ENCODE peak calls at places on chromosome 20, in six cellular contexts. One of them, this sample, is unnamed.

GRCh38 chr20:44576297-44576696 is 6.1 kb upstream of the PKIG start:
- DNase-seq in HCT116: no peak
- DNase-seq in GM12878: no peak
- DNase-seq in K562: peak
- DNase-seq in HepG2: peak
- DNase-seq in H1: no peak
- DNase-seq in this sample: no peak

GRCh38 chr20:64035066-64035932 is 683 bp upstream of the C20orf204 start:
- DNase-seq in HCT116: no peak
- DNase-seq in GM12878: peak
- DNase-seq in K562: no peak
- DNase-seq in HepG2: no peak
- DNase-seq in H1: no peak
- DNase-seq in this sample: no peak

GRCh38 chr20:2708073-2708415 is 15.5 kb downstream of the EBF4 start:
- DNase-seq in HCT116: no peak
- DNase-seq in GM12878: no peak
- DNase-seq in K562: no peak
- DNase-seq in HepG2: no peak
- DNase-seq in H1: no peak
- DNase-seq in this sample: no peak

GRCh38 chr20:48186915-48187314 is 401.6 kb upstream of the SULF2 start:
- DNase-seq in HCT116: no peak
- DNase-seq in GM12878: no peak
- DNase-seq in K562: no peak
- DNase-seq in HepG2: no peak
- DNase-seq in H1: no peak
- DNase-seq in this sample: peak

GRCh38 chr20:58892126-58892931 is 39.8 kb downstream of the GNAS start:
- DNase-seq in HCT116: no peak
- DNase-seq in GM12878: no peak
- DNase-seq in K562: peak
- DNase-seq in HepG2: peak
- DNase-seq in H1: peak
- DNase-seq in this sample: no peak

GRCh38 chr20:11108102-11108842 is 434.5 kb upstream of the JAG1 start:
- DNase-seq in HCT116: no peak
- DNase-seq in GM12878: no peak
- DNase-seq in K562: no peak
- DNase-seq in HepG2: no peak
- DNase-seq in H1: no peak
- DNase-seq in this sample: no peak

GRCh38 chr20:5353624-5354496 is 37.1 kb upstream of the PROKR2 start:
- DNase-seq in HCT116: peak
- DNase-seq in GM12878: no peak
- DNase-seq in K562: no peak
- DNase-seq in HepG2: no peak
- DNase-seq in H1: no peak
- DNase-seq in this sample: no peak

GRCh38 chr20:3121271-3121911 is 36.9 kb upstream of the AVP start:
- DNase-seq in HCT116: no peak
- DNase-seq in GM12878: no peak
- DNase-seq in K562: no peak
- DNase-seq in HepG2: no peak
- DNase-seq in H1: no peak
- DNase-seq in this sample: no peak

GRCh38 chr20:59354460-59354859 is 54.0 kb downstream of the EDN3 start:
- DNase-seq in HCT116: no peak
- DNase-seq in GM12878: no peak
- DNase-seq in K562: no peak
- DNase-seq in HepG2: no peak
- DNase-seq in H1: no peak
- DNase-seq in this sample: no peak

GRCh38 chr20:31547017-31547675 is 32.9 kb downstream of the HM13 start:
- DNase-seq in HCT116: peak
- DNase-seq in GM12878: peak
- DNase-seq in K562: peak
- DNase-seq in HepG2: peak
- DNase-seq in H1: peak
- DNase-seq in this sample: no peak

GRCh38 chr20:2210646-2211556 is 84.9 kb upstream of the TGM3 start:
- DNase-seq in HCT116: no peak
- DNase-seq in GM12878: no peak
- DNase-seq in K562: no peak
- DNase-seq in HepG2: no peak
- DNase-seq in H1: no peak
- DNase-seq in this sample: no peak

GRCh38 chr20:51562334-51563140 is 20.0 kb upstream of the NFATC2 start:
- DNase-seq in HCT116: peak
- DNase-seq in GM12878: no peak
- DNase-seq in K562: peak
- DNase-seq in HepG2: no peak
- DNase-seq in H1: peak
- DNase-seq in this sample: peak

GRCh38 chr20:25497586-25498279 is 87.6 kb downstream of the NINL start:
- DNase-seq in HCT116: no peak
- DNase-seq in GM12878: no peak
- DNase-seq in K562: no peak
- DNase-seq in HepG2: no peak
- DNase-seq in H1: no peak
- DNase-seq in this sample: no peak

GRCh38 chr20:1392443-1392692 is 486 bp downstream of the FKBP1A start:
- DNase-seq in HCT116: no peak
- DNase-seq in GM12878: no peak
- DNase-seq in K562: no peak
- DNase-seq in HepG2: no peak
- DNase-seq in H1: no peak
- DNase-seq in this sample: no peak

GRCh38 chr20:5949943-5950270 is 426 bp downstream of the TRMT6 start:
- DNase-seq in HCT116: no peak
- DNase-seq in GM12878: no peak
- DNase-seq in K562: no peak
- DNase-seq in HepG2: no peak
- DNase-seq in H1: no peak
- DNase-seq in this sample: no peak

GRCh38 chr20:44054849-44055248 is 132.1 kb downstream of the JPH2 start:
- DNase-seq in HCT116: no peak
- DNase-seq in GM12878: no peak
- DNase-seq in K562: no peak
- DNase-seq in HepG2: no peak
- DNase-seq in H1: no peak
- DNase-seq in this sample: no peak

GRCh38 chr20:40471261-40471629 is 217.8 kb downstream of the MAFB start:
- DNase-seq in HCT116: no peak
- DNase-seq in GM12878: no peak
- DNase-seq in K562: no peak
- DNase-seq in HepG2: no peak
- DNase-seq in H1: peak
- DNase-seq in this sample: peak

GRCh38 chr20:2820084-2820895 is 4.1 kb downstream of the TMEM239 start:
- DNase-seq in HCT116: no peak
- DNase-seq in GM12878: no peak
- DNase-seq in K562: peak
- DNase-seq in HepG2: no peak
- DNase-seq in H1: peak
- DNase-seq in this sample: no peak

GRCh38 chr20:41655966-41656685 is 37.9 kb upstream of the CHD6 start:
- DNase-seq in HCT116: no peak
- DNase-seq in GM12878: no peak
- DNase-seq in K562: no peak
- DNase-seq in HepG2: no peak
- DNase-seq in H1: no peak
- DNase-seq in this sample: no peak

GRCh38 chr20:58930496-58930895 is 50.6 kb upstream of the NELFCD start:
- DNase-seq in HCT116: no peak
- DNase-seq in GM12878: no peak
- DNase-seq in K562: no peak
- DNase-seq in HepG2: no peak
- DNase-seq in H1: no peak
- DNase-seq in this sample: no peak

GRCh38 chr20:2006452-2007381 is 12.9 kb upstream of the PDYN start:
- DNase-seq in HCT116: peak
- DNase-seq in GM12878: no peak
- DNase-seq in K562: peak
- DNase-seq in HepG2: peak
- DNase-seq in H1: peak
- DNase-seq in this sample: no peak

GRCh38 chr20:1045860-1046418 is 43.8 kb upstream of the RSPO4 start:
- DNase-seq in HCT116: no peak
- DNase-seq in GM12878: no peak
- DNase-seq in K562: no peak
- DNase-seq in HepG2: no peak
- DNase-seq in H1: no peak
- DNase-seq in this sample: no peak

GRCh38 chr20:36542516-36543186 is 1.3 kb downstream of the MYL9 start:
- DNase-seq in HCT116: no peak
- DNase-seq in GM12878: no peak
- DNase-seq in K562: no peak
- DNase-seq in HepG2: no peak
- DNase-seq in H1: no peak
- DNase-seq in this sample: no peak
- H3K4me3 ChIP-seq in HCT116: peak
- H3K4me3 ChIP-seq in GM12878: no peak
- H3K4me3 ChIP-seq in K562: no peak
- H3K4me3 ChIP-seq in HepG2: no peak
- H3K4me3 ChIP-seq in H1: peak
- H3K4me3 ChIP-seq in this sample: peak

GRCh38 chr20:50100552-50100951 is 12.4 kb downstream of the UBE2V1 start:
- DNase-seq in HCT116: no peak
- DNase-seq in GM12878: no peak
- DNase-seq in K562: no peak
- DNase-seq in HepG2: no peak
- DNase-seq in H1: no peak
- DNase-seq in this sample: no peak
- H3K9ac ChIP-seq in HCT116: no peak
- H3K9ac ChIP-seq in GM12878: no peak
- H3K9ac ChIP-seq in K562: no peak
- H3K9ac ChIP-seq in HepG2: no peak
- H3K9ac ChIP-seq in H1: no peak
- H3K9ac ChIP-seq in this sample: no peak

GRCh38 chr20:53993310-53993709 is 77.1 kb downstream of the BCAS1 start:
- DNase-seq in HCT116: no peak
- DNase-seq in GM12878: no peak
- DNase-seq in K562: no peak
- DNase-seq in HepG2: no peak
- DNase-seq in H1: no peak
- DNase-seq in this sample: no peak
- TF ChIP-seq ZNF274 in HCT116: no peak
- TF ChIP-seq ZNF274 in GM12878: no peak
- TF ChIP-seq ZNF274 in K562: no peak
- TF ChIP-seq ZNF274 in HepG2: no peak
- TF ChIP-seq ZNF274 in H1: no peak
- TF ChIP-seq ZNF274 in this sample: no peak

GRCh38 chr20:21706345-21707195 is 1.1 kb downstream of the PAX1 start:
- DNase-seq in HCT116: no peak
- DNase-seq in GM12878: no peak
- DNase-seq in K562: no peak
- DNase-seq in HepG2: no peak
- DNase-seq in H1: no peak
- DNase-seq in this sample: no peak
- H3K4me3 ChIP-seq in HCT116: no peak
- H3K4me3 ChIP-seq in GM12878: no peak
- H3K4me3 ChIP-seq in K562: no peak
- H3K4me3 ChIP-seq in HepG2: no peak
- H3K4me3 ChIP-seq in H1: peak
- H3K4me3 ChIP-seq in this sample: peak

GRCh38 chr20:23155141-23155590 is 69.0 kb upstream of the CD93 start:
- DNase-seq in HCT116: no peak
- DNase-seq in GM12878: no peak
- DNase-seq in K562: no peak
- DNase-seq in HepG2: no peak
- DNase-seq in H1: peak
- DNase-seq in this sample: no peak
- H3K9ac ChIP-seq in HCT116: no peak
- H3K9ac ChIP-seq in GM12878: no peak
- H3K9ac ChIP-seq in K562: no peak
- H3K9ac ChIP-seq in HepG2: no peak
- H3K9ac ChIP-seq in H1: no peak
- H3K9ac ChIP-seq in this sample: no peak

DNA sequence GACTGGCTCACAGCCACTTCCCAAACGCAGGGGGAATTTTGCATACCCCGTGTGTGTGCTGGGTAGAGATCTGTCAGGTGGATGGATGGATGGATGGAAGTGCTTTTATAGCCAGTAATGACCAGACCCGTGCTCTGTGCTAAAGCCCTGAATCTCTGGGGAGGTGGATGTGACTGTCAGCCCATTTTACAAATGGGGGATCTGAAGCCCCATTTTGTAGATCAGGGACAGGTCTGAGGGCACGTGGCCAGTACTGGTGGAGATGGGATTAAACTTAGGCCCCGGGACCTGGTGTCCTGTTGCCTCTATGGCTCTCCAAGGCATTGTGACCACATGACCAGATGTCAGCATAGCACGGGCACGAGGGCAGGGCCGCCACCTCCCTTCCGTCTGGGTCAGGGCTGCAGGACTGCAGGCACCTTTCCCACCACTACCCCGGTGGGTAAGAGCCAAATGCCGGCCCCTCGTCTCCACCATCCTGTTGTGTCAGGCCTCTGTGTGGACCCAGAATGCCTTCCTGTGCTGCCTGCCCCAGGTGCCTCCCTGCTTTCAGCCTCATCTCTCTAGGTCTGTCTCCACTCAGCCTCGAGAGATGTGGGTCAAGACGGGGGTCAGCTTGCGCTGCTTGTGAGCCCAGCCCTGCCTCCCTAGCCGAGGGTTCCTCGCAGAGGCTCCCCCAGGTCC is 38.4 kb upstream of the ZBP1 start:
- DNase-seq in HCT116: no peak
- DNase-seq in GM12878: no peak
- DNase-seq in K562: no peak
- DNase-seq in HepG2: no peak
- DNase-seq in H1: no peak
- DNase-seq in this sample: no peak
- TF ChIP-seq ZNF274 in HCT116: no peak
- TF ChIP-seq ZNF274 in GM12878: no peak
- TF ChIP-seq ZNF274 in K562: no peak
- TF ChIP-seq ZNF274 in HepG2: no peak
- TF ChIP-seq ZNF274 in H1: no peak
- TF ChIP-seq ZNF274 in this sample: no peak

GRCh38 chr20:46399401-46399800 is 7.0 kb downstream of the ELMO2 start:
- DNase-seq in HCT116: no peak
- DNase-seq in GM12878: no peak
- DNase-seq in K562: no peak
- DNase-seq in HepG2: no peak
- DNase-seq in H1: no peak
- DNase-seq in this sample: no peak

GRCh38 chr20:46400828-46401477 is 5.5 kb downstream of the ELMO2 start:
- DNase-seq in HCT116: no peak
- DNase-seq in GM12878: no peak
- DNase-seq in K562: peak
- DNase-seq in HepG2: no peak
- DNase-seq in H1: no peak
- DNase-seq in this sample: no peak

GRCh38 chr20:46400253-46400652 is 6.2 kb downstream of the ELMO2 start:
- DNase-seq in HCT116: no peak
- DNase-seq in GM12878: no peak
- DNase-seq in K562: no peak
- DNase-seq in HepG2: no peak
- DNase-seq in H1: no peak
- DNase-seq in this sample: no peak

GRCh38 chr20:46402236-46402886 is 4.1 kb downstream of the ELMO2 start:
- DNase-seq in HCT116: no peak
- DNase-seq in GM12878: no peak
- DNase-seq in K562: no peak
- DNase-seq in HepG2: no peak
- DNase-seq in H1: no peak
- DNase-seq in this sample: no peak

GRCh38 chr20:46401478-46401860 is 4.9 kb downstream of the ELMO2 start:
- DNase-seq in HCT116: no peak
- DNase-seq in GM12878: peak
- DNase-seq in K562: no peak
- DNase-seq in HepG2: no peak
- DNase-seq in H1: no peak
- DNase-seq in this sample: no peak
- H3K4me3 ChIP-seq in HCT116: no peak
- H3K4me3 ChIP-seq in GM12878: peak
- H3K4me3 ChIP-seq in K562: no peak
- H3K4me3 ChIP-seq in HepG2: no peak
- H3K4me3 ChIP-seq in H1: no peak
- H3K4me3 ChIP-seq in this sample: no peak